ENCODE peak calls at places on chromosome 10, in six cellular contexts. O is CD8-positive, alpha-beta T cell; R is colonic mucosa; I is upper lobe of left lung; Q is fibroblast of lung; V is neural progenitor cell. U is an unnamed sample.

GRCh38 chr10:97975598-97975997 is 54.8 kb downstream of the CRTAC1 start:
- DNase-seq in O (no peak), R (no peak), I (no peak), Q (no peak), V (no peak), U (no peak)

GRCh38 chr10:11299125-11299524 is 281.5 kb downstream of the CELF2 start:
- DNase-seq in O (no peak), R (no peak), I (no peak), Q (no peak), V (no peak), U (no peak)

GRCh38 chr10:60570272-60570865 is 180.7 kb upstream of the ANK3 start:
- DNase-seq in O (no peak), R (no peak), I (no peak), Q (no peak), V (no peak), U (no peak)

GRCh38 chr10:62733654-62734293 is 70.7 kb upstream of the ADO start:
- DNase-seq in O (no peak), R (no peak), I (peak; percentile 45), Q (no peak), V (no peak), U (no peak)

GRCh38 chr10:28637346-28637745 is 40.0 kb upstream of the BAMBI start:
- DNase-seq in O (no peak), R (no peak), I (no peak), Q (no peak), V (no peak), U (no peak)

GRCh38 chr10:69807122-69807521 is 5.4 kb downstream of the COL13A1 start:
- DNase-seq in O (no peak), R (no peak), I (no peak), Q (peak; percentile 48), V (no peak), U (peak; percentile 70)

GRCh38 chr10:30671011-30671616 is 41.6 kb upstream of the LYZL2 start:
- DNase-seq in O (no peak), R (peak; percentile 48), I (no peak), Q (peak; percentile 85), V (peak; percentile 70), U (peak; percentile 88)

GRCh38 chr10:24518981-24519597 is 204.6 kb downstream of the ARHGAP21 start:
- DNase-seq in O (no peak), R (peak; percentile 77), I (peak; percentile 51), Q (peak; percentile 67), V (peak; percentile 85), U (peak; percentile 67)

GRCh38 chr10:103501186-103501585 is 7.7 kb downstream of the NEURL1 start:
- DNase-seq in O (no peak), R (no peak), I (no peak), Q (no peak), V (no peak), U (no peak)

GRCh38 chr10:43110318-43111071 is 27.8 kb upstream of the CSGALNACT2 start:
- DNase-seq in O (no peak), R (peak; percentile 46), I (no peak), Q (peak; percentile 80), V (no peak), U (peak; percentile 32)

GRCh38 chr10:33117816-33118215 is 159.8 kb upstream of the ITGB1 start:
- DNase-seq in O (peak; percentile 46), R (no peak), I (peak; percentile 80), Q (no peak), V (no peak), U (no peak)

GRCh38 chr10:55750458-55750857 is 610.6 kb downstream of the ZWINT start:
- DNase-seq in O (no peak), R (no peak), I (no peak), Q (no peak), V (no peak), U (no peak)

GRCh38 chr10:58465641-58466040 is 47.0 kb upstream of the BICC1 start:
- DNase-seq in O (no peak), R (no peak), I (no peak), Q (no peak), V (no peak), U (peak; percentile 22)

GRCh38 chr10:132418520-132419416 is 21.8 kb downstream of the PWWP2B start:
- DNase-seq in O (no peak), R (peak; percentile 92), I (peak; percentile 94), Q (peak; percentile 22), V (peak; percentile 49), U (no peak)

GRCh38 chr10:80769700-80770160 is 232.0 kb downstream of the SH2D4B start:
- DNase-seq in O (no peak), R (no peak), I (no peak), Q (no peak), V (no peak), U (no peak)

GRCh38 chr10:79407811-79408795 is 37.3 kb downstream of the ZCCHC24 start:
- DNase-seq in O (no peak), R (no peak), I (no peak), Q (peak; percentile 76), V (no peak), U (peak; percentile 90)

GRCh38 chr10:121910673-121911420 is 17.0 kb downstream of the ATE1 start:
- DNase-seq in O (no peak), R (no peak), I (no peak), Q (peak; percentile 61), V (no peak), U (peak; percentile 57)

GRCh38 chr10:6600224-6600987 is 20.3 kb upstream of the PRKCQ start:
- DNase-seq in O (no peak), R (no peak), I (no peak), Q (no peak), V (no peak), U (no peak)

GRCh38 chr10:51523440-51523839 is 176.0 kb downstream of the CSTF2T start:
- DNase-seq in O (no peak), R (no peak), I (no peak), Q (no peak), V (no peak), U (no peak)
- H3K4me3 ChIP-seq in O (no peak overlapping the region), R (no peak overlapping the region), I (no peak overlapping the region), Q (no peak overlapping the region), V (no peak overlapping the region), U (no peak overlapping the region)

GRCh38 chr10:112679392-112679791 is 232.4 kb downstream of the VTI1A start:
- DNase-seq in O (no peak), R (no peak), I (no peak), Q (no peak), V (no peak), U (no peak)
- TF ChIP-seq CTCF in O (no peak), R (no peak), I (no peak), Q (no peak), V (no peak), U (no peak)

GRCh38 chr10:78010278-78010677 is 19.0 kb downstream of the POLR3A start:
- DNase-seq in O (no peak), R (no peak), I (no peak), Q (no peak), V (no peak), U (no peak)
- H3K4me3 ChIP-seq in O (no peak overlapping the region), R (no peak overlapping the region), I (no peak overlapping the region), Q (no peak overlapping the region), V (no peak overlapping the region), U (no peak overlapping the region)

GRCh38 chr10:119608316-119609155 is 11.8 kb upstream of the TIAL1 start:
- DNase-seq in O (peak; percentile 27), R (peak; percentile 51), I (peak; percentile 56), Q (peak; percentile 40), V (peak; percentile 63), U (peak; percentile 27)
- TF ChIP-seq CTCF in O (no peak), R (peak; percentile 44), I (peak; percentile 38), Q (peak; percentile 74), V (peak; percentile 66), U (peak; percentile 59)

GRCh38 chr10:72085864-72086465 is 2.4 kb downstream of the SPOCK2 start:
- DNase-seq in O (no peak), R (no peak), I (no peak), Q (no peak), V (no peak), U (no peak)

GRCh38 chr10:72081772-72082590 is 6.4 kb downstream of the SPOCK2 start:
- DNase-seq in O (no peak), R (peak; percentile 56), I (peak; percentile 50), Q (no peak), V (no peak), U (no peak)

GRCh38 chr10:72085166-72085565 is 3.2 kb downstream of the SPOCK2 start:
- DNase-seq in O (no peak), R (no peak), I (no peak), Q (no peak), V (peak; percentile 46), U (no peak)

GRCh38 chr10:72083234-72084093 is 4.9 kb downstream of the SPOCK2 start:
- DNase-seq in O (no peak), R (no peak), I (no peak), Q (no peak), V (no peak), U (no peak)

DNA sequence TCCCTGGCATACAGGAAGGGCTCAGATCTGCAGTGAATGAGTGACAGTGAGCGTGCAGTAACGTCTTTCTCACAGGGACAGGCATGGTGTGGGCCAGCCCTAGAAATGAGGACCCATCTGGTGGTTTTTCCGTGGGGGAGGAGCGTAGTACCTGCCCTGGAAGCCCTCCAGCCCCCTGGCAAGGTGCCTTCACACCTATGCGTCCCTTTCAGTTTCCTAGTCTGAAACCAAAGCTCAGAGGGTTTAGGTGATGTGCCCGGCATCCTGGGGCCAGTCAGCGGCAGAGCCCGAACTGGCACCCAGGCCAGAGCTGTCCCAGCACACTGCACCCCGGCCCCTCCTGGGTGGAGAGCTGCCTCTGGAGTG is 4.3 kb downstream of the SPOCK2 start:
- DNase-seq in O (peak; percentile 53), R (no peak), I (no peak), Q (no peak), V (no peak), U (no peak)
- H3K4me3 ChIP-seq in O (peak overlapping the region; percentile 98), R (no peak overlapping the region), I (no peak overlapping the region), Q (no peak overlapping the region), V (no peak overlapping the region), U (no peak overlapping the region)

GRCh38 chr10:44975487-44976331 is 2.9 kb downstream of the DEPP1 start:
- DNase-seq in O (no peak), R (no peak), I (peak; percentile 85), Q (peak; percentile 46), V (peak; percentile 42), U (peak; percentile 54)
- TF ChIP-seq CTCF in O (no peak), R (no peak), I (no peak), Q (no peak), V (no peak), U (no peak)

GRCh38 chr10:124608093-124608721 is 136.0 kb downstream of the FAM53B start:
- DNase-seq in O (no peak), R (no peak), I (no peak), Q (no peak), V (no peak), U (no peak)

GRCh38 chr10:124607693-124608092 is 136.5 kb downstream of the FAM53B start:
- DNase-seq in O (no peak), R (no peak), I (no peak), Q (no peak), V (no peak), U (no peak)

GRCh38 chr10:124605856-124606812 is 138.0 kb downstream of the FAM53B start:
- DNase-seq in O (no peak), R (no peak), I (no peak), Q (no peak), V (no peak), U (no peak)

GRCh38 chr10:124605481-124605855 is 138.7 kb downstream of the FAM53B start:
- DNase-seq in O (no peak), R (no peak), I (no peak), Q (no peak), V (no peak), U (no peak)

GRCh38 chr10:124606822-124607221 is 137.4 kb downstream of the FAM53B start:
- DNase-seq in O (no peak), R (no peak), I (no peak), Q (no peak), V (no peak), U (no peak)
- H3K4me3 ChIP-seq in O (no peak overlapping the region), R (no peak overlapping the region), I (no peak overlapping the region), Q (no peak overlapping the region), V (no peak overlapping the region), U (no peak overlapping the region)

GRCh38 chr10:843703-844102 is 87.8 kb downstream of the LARP4B start:
- DNase-seq in O (no peak), R (no peak), I (no peak), Q (no peak), V (no peak), U (peak; percentile 14)
- TF ChIP-seq CTCF in O (no peak), R (no peak), I (no peak), Q (no peak), V (no peak), U (no peak)